ENCODE peak calls at places on chromosomes 12 and 14, in four cellular contexts. U is Calu3, Q is HFF-Myc, A is heart left ventricle. R is an unnamed sample.

GRCh38 chr14:69606258-69606657 is 5.1 kb upstream of the SUSD6 start:
- DNase-seq in U (no peak), Q (no peak), A (no peak), R (no peak)

GRCh38 chr12:90490355-90490754 is 464.6 kb downstream of the CCER1 start:
- DNase-seq in U (no peak), Q (no peak), A (no peak), R (no peak)

GRCh38 chr14:98140862-98141261 is 1131.1 kb downstream of the BCL11B start:
- DNase-seq in U (no peak), Q (no peak), A (no peak), R (peak)

GRCh38 chr12:106044773-106045172 is 94.0 kb downstream of the NUAK1 start:
- DNase-seq in U (no peak), Q (no peak), A (no peak), R (no peak)

GRCh38 chr14:65286443-65286842 is 126.1 kb upstream of the FUT8 start:
- DNase-seq in U (peak), Q (no peak), A (no peak), R (no peak)

GRCh38 chr12:122859303-122860051 is 24.2 kb downstream of the HIP1R start:
- DNase-seq in U (no peak), Q (no peak), A (peak), R (no peak)

GRCh38 chr12:130715996-130716917 is at the start of gene RIMBP2:
- DNase-seq in U (no peak), Q (no peak), A (peak), R (no peak)

GRCh38 chr12:65696227-65696626 is 128.1 kb upstream of the HMGA2 start:
- DNase-seq in U (no peak), Q (no peak), A (no peak), R (no peak)

GRCh38 chr12:75710361-75711069 is 199.1 kb upstream of the KRR1 start:
- DNase-seq in U (no peak), Q (no peak), A (no peak), R (no peak)

GRCh38 chr12:116727902-116728301 is 10.0 kb downstream of the SPRING1 start:
- DNase-seq in U (no peak), Q (no peak), A (no peak), R (no peak)

GRCh38 chr12:46983959-46984833 is 95.2 kb upstream of the PCED1B start:
- DNase-seq in U (peak), Q (peak), A (no peak), R (peak)

GRCh38 chr12:22231836-22232235 is 102.7 kb downstream of the ST8SIA1 start:
- DNase-seq in U (no peak), Q (no peak), A (no peak), R (no peak)

GRCh38 chr14:59455411-59455810 is 9.8 kb downstream of the GPR135 start:
- DNase-seq in U (no peak), Q (no peak), A (no peak), R (no peak)

GRCh38 chr14:90581745-90582144 is 184.9 kb downstream of the CALM1 start:
- DNase-seq in U (no peak), Q (no peak), A (no peak), R (no peak)

GRCh38 chr14:99133563-99134332 is 138.2 kb downstream of the BCL11B start:
- DNase-seq in U (no peak), Q (no peak), A (no peak), R (no peak)

GRCh38 chr14:80475074-80475473 is 263.8 kb upstream of the DIO2 start:
- DNase-seq in U (no peak), Q (no peak), A (no peak), R (no peak)

GRCh38 chr14:51211149-51211548 is 28.9 kb upstream of the TMX1 start:
- DNase-seq in U (peak), Q (peak), A (no peak), R (no peak)

GRCh38 chr14:37623552-37623951 is 28.1 kb downstream of the TTC6 start:
- DNase-seq in U (no peak), Q (peak), A (no peak), R (no peak)

R was measured in CD4-positive, alpha-beta memory T cell.